ENCODE peak calls at places on chromosomes 6 and 20, in four cellular contexts. One of them, this sample, is unnamed.

GRCh38 chr6:74964871-74965441 is 240.9 kb downstream of the COL12A1 start:
- DNase-seq in natural killer cell: no peak
- DNase-seq in neural crest cell: no peak
- DNase-seq in stimulated activated CD4-positive, alpha-beta T cell treated with anti-CD3 and anti-CD28 coated beads, Interleukin-1b, Interleukin-23, amount 100 ng/mL, for 24 hours: no peak
- DNase-seq in this sample: no peak

GRCh38 chr6:108120311-108120710 is 45.5 kb upstream of the NR2E1 start:
- DNase-seq in natural killer cell: no peak
- DNase-seq in neural crest cell: no peak
- DNase-seq in stimulated activated CD4-positive, alpha-beta T cell treated with anti-CD3 and anti-CD28 coated beads, Interleukin-1b, Interleukin-23, amount 100 ng/mL, for 24 hours: no peak
- DNase-seq in this sample: no peak

GRCh38 chr6:126027601-126028000 is 41.3 kb downstream of the TRMT11 start:
- DNase-seq in natural killer cell: no peak
- DNase-seq in neural crest cell: no peak
- DNase-seq in stimulated activated CD4-positive, alpha-beta T cell treated with anti-CD3 and anti-CD28 coated beads, Interleukin-1b, Interleukin-23, amount 100 ng/mL, for 24 hours: no peak
- DNase-seq in this sample: no peak

GRCh38 chr6:170160031-170160627 is 130.7 kb downstream of the DLL1 start:
- DNase-seq in natural killer cell: no peak
- DNase-seq in neural crest cell: no peak
- DNase-seq in stimulated activated CD4-positive, alpha-beta T cell treated with anti-CD3 and anti-CD28 coated beads, Interleukin-1b, Interleukin-23, amount 100 ng/mL, for 24 hours: no peak
- DNase-seq in this sample: peak; percentile 83

GRCh38 chr6:2669067-2669710 is 81.5 kb downstream of the MYLK4 start:
- DNase-seq in natural killer cell: no peak
- DNase-seq in neural crest cell: no peak
- DNase-seq in stimulated activated CD4-positive, alpha-beta T cell treated with anti-CD3 and anti-CD28 coated beads, Interleukin-1b, Interleukin-23, amount 100 ng/mL, for 24 hours: no peak
- DNase-seq in this sample: no peak

GRCh38 chr6:32968770-32969684 is 633 bp downstream of the BRD2 start:
- DNase-seq in natural killer cell: peak; percentile 57
- DNase-seq in neural crest cell: peak; percentile 63
- DNase-seq in stimulated activated CD4-positive, alpha-beta T cell treated with anti-CD3 and anti-CD28 coated beads, Interleukin-1b, Interleukin-23, amount 100 ng/mL, for 24 hours: peak; percentile 36
- DNase-seq in this sample: peak; percentile 94

GRCh38 chr6:119626884-119627619 is 277.5 kb upstream of the MAN1A1 start:
- DNase-seq in natural killer cell: no peak
- DNase-seq in neural crest cell: no peak
- DNase-seq in stimulated activated CD4-positive, alpha-beta T cell treated with anti-CD3 and anti-CD28 coated beads, Interleukin-1b, Interleukin-23, amount 100 ng/mL, for 24 hours: no peak
- DNase-seq in this sample: no peak

GRCh38 chr20:12700701-12701100 is 308.1 kb upstream of the SPTLC3 start:
- DNase-seq in natural killer cell: no peak
- DNase-seq in neural crest cell: no peak
- DNase-seq in stimulated activated CD4-positive, alpha-beta T cell treated with anti-CD3 and anti-CD28 coated beads, Interleukin-1b, Interleukin-23, amount 100 ng/mL, for 24 hours: no peak
- DNase-seq in this sample: no peak

This sample was measured in H7.